ENCODE peak calls at places on chromosomes 1 and 21, in nine cellular contexts. N is IMR-90, K is esophagus squamous epithelium, F is heart left ventricle, H is adrenal gland, C is A549, J is ovary, Y is HCT116, M is breast epithelium. B is an unnamed sample.
A peak's percentile ranks its signal among the peaks of the same experiment; 100 is the strongest.

GRCh38 chr21:26962516-26963305 is 4.2 kb downstream of the ADAMTS5 start:
- DNase-seq in K (no peak), C (no peak), F (no peak), J (no peak), Y (no peak), N (no peak), M (no peak), H (no peak), B (no peak)

GRCh38 chr1:183218039-183218618 is 32.1 kb downstream of the LAMC2 start:
- DNase-seq in J (no peak), N (peak; percentile 11), C (no peak), H (no peak), Y (no peak), F (no peak), M (no peak), K (no peak), B (no peak)

GRCh38 chr21:29248124-29248523 is 50.6 kb upstream of the BACH1 start:
- DNase-seq in C (no peak), J (no peak), H (no peak), N (peak; percentile 35), Y (no peak), M (no peak), K (no peak), F (no peak), B (no peak)

GRCh38 chr1:59107516-59107915 is 189.4 kb upstream of the FGGY start:
- DNase-seq in H (no peak), J (no peak), F (peak; percentile 60), M (no peak), Y (no peak), N (no peak), C (no peak), K (no peak), B (peak; percentile 34)

GRCh38 chr21:31716106-31716505 is 15.8 kb downstream of the SCAF4 start:
- DNase-seq in C (no peak), H (no peak), Y (no peak), J (no peak), M (no peak), K (no peak), N (no peak), F (no peak), B (no peak)

GRCh38 chr1:198756470-198756869 is 117.6 kb downstream of the PTPRC start:
- DNase-seq in M (no peak), K (no peak), H (no peak), F (no peak), Y (no peak), N (peak; percentile 36), J (no peak), C (peak; percentile 20), B (no peak)

GRCh38 chr1:203480084-203480483 is 4.5 kb downstream of the PRELP start:
- DNase-seq in K (no peak), Y (no peak), M (no peak), F (no peak), N (peak; percentile 74), J (no peak), H (no peak), C (no peak), B (no peak)

GRCh38 chr21:40602105-40602504 is 244.9 kb downstream of the DSCAM start:
- DNase-seq in F (no peak), N (no peak), M (no peak), H (no peak), J (no peak), K (no peak), C (no peak), Y (no peak), B (no peak)

GRCh38 chr1:232986000-232986922 is 35.9 kb downstream of the NTPCR start:
- DNase-seq in C (no peak), M (no peak), Y (no peak), J (no peak), N (no peak), K (no peak), F (no peak), H (no peak), B (no peak)

GRCh38 chr1:15578921-15579682 is 5.7 kb downstream of the AGMAT start:
- DNase-seq in H (no peak), C (no peak), Y (no peak), M (no peak), F (no peak), N (no peak), J (no peak), K (peak; percentile 7), B (no peak)

GRCh38 chr21:25421327-25422028 is 185.8 kb downstream of the MRPL39 start:
- DNase-seq in H (peak; percentile 9), C (peak; percentile 14), K (no peak), M (no peak), J (no peak), N (peak; percentile 68), Y (no peak), F (no peak), B (no peak)

GRCh38 chr1:202121006-202121405 is 1.7 kb upstream of the GPR37L1 start:
- DNase-seq in N (no peak), F (no peak), J (no peak), M (no peak), C (no peak), H (no peak), K (no peak), Y (no peak), B (no peak)

GRCh38 chr1:202124107-202124506 is 1.4 kb downstream of the GPR37L1 start:
- DNase-seq in Y (no peak), N (no peak), F (no peak), J (no peak), C (no peak), K (no peak), M (no peak), H (no peak), B (no peak)

GRCh38 chr1:202125611-202126010 is 2.9 kb downstream of the GPR37L1 start:
- DNase-seq in K (no peak), H (no peak), J (no peak), M (no peak), F (no peak), N (no peak), Y (no peak), C (no peak), B (no peak)

GRCh38 chr1:202123336-202123813 is 658 bp downstream of the GPR37L1 start:
- DNase-seq in K (no peak), J (no peak), Y (no peak), C (no peak), M (no peak), F (no peak), H (no peak), N (no peak), B (no peak)

GRCh38 chr1:202122639-202123335 is at the start of gene GPR37L1:
- DNase-seq in Y (no peak), M (no peak), N (peak; percentile 50), F (no peak), C (peak; percentile 75), H (peak; percentile 84), J (peak; percentile 60), K (no peak), B (no peak)
- TF ChIP-seq POLR2A in Y (no peak), M (no peak), N (no peak), F (no peak), C (no peak), H (no peak), J (no peak), K (no peak), B (no peak)

GRCh38 chr1:1001631-1002300 is 1.9 kb upstream of the HES4 start:
- DNase-seq in N (peak; percentile 51), Y (peak; percentile 46), M (peak; percentile 84), F (peak; percentile 88), K (no peak), H (peak; percentile 67), C (peak; percentile 79), J (peak; percentile 57), B (peak; percentile 78)

GRCh38 chr1:998905-999796 is 746 bp downstream of the HES4 start:
- DNase-seq in K (no peak), F (peak; percentile 45), C (no peak), Y (no peak), M (no peak), J (no peak), N (peak; percentile 41), H (peak; percentile 10), B (peak; percentile 30)

GRCh38 chr1:999797-1000356 is at the start of gene HES4:
- DNase-seq in J (peak; percentile 42), C (peak; percentile 92), H (peak; percentile 74), N (peak; percentile 90), F (peak; percentile 95), Y (peak; percentile 84), M (peak; percentile 83), K (no peak), B (peak; percentile 90)

GRCh38 chr1:1001057-1001630 is 1.2 kb upstream of the HES4 start:
- DNase-seq in N (no peak), Y (no peak), C (no peak), H (peak; percentile 8), F (peak; percentile 40), M (no peak), J (no peak), K (no peak), B (peak; percentile 39)

GRCh38 chr1:1000357-1001056 is 610 bp upstream of the HES4 start:
- DNase-seq in K (no peak), F (peak; percentile 89), J (no peak), C (peak; percentile 95), Y (peak; percentile 87), N (peak; percentile 89), M (peak; percentile 85), H (peak; percentile 49), B (peak; percentile 77)
- TF ChIP-seq POLR2A in K (peak; percentile 70), F (no peak), J (peak; percentile 10), C (peak; percentile 32), Y (no peak), N (peak; percentile 2), M (no peak), H (no peak), B (peak; percentile 50)

GRCh38 chr1:206545351-206545750 is 38.0 kb downstream of the RASSF5 start:
- DNase-seq in Y (no peak), C (no peak), H (no peak), K (no peak), M (no peak), J (no peak), F (no peak), N (no peak), B (no peak)
- TF ChIP-seq POLR2A in Y (no peak), C (no peak), H (no peak), K (no peak), M (no peak), J (no peak), F (no peak), N (no peak), B (no peak)

GRCh38 chr1:155256101-155256852 is 994 bp upstream of the ENTREP3 start:
- DNase-seq in F (no peak), M (no peak), Y (no peak), C (no peak), H (no peak), N (no peak), J (no peak), K (no peak), B (no peak)

GRCh38 chr1:155254228-155254713 is 1.0 kb downstream of the ENTREP3 start:
- DNase-seq in K (no peak), F (no peak), N (no peak), C (no peak), J (no peak), H (no peak), Y (no peak), M (no peak), B (no peak)

GRCh38 chr1:155254714-155255242 is 505 bp downstream of the ENTREP3 start:
- DNase-seq in N (no peak), Y (no peak), H (peak; percentile 45), F (no peak), C (no peak), M (no peak), K (no peak), J (peak; percentile 51), B (peak; percentile 34)

GRCh38 chr1:155253797-155254196 is 1.5 kb downstream of the ENTREP3 start:
- DNase-seq in C (no peak), N (peak; percentile 21), M (no peak), Y (no peak), H (no peak), F (no peak), K (no peak), J (no peak), B (no peak)

GRCh38 chr1:155255243-155256100 is at the start of gene ENTREP3:
- DNase-seq in J (peak; percentile 88), F (peak; percentile 92), Y (no peak), C (peak; percentile 77), K (no peak), N (peak; percentile 78), H (peak; percentile 94), M (peak; percentile 87), B (peak; percentile 87)
- TF ChIP-seq POLR2A in J (peak; percentile 75), F (peak; percentile 60), Y (no peak), C (peak; percentile 63), K (peak; percentile 58), N (peak; percentile 33), H (peak; percentile 32), M (peak; percentile 37), B (peak; percentile 55)

B was measured in uterus.